ENCODE peak calls at places on chromosome 6, in six cellular contexts. M is NCI-H345, C is islet precursor cell, T is body of pancreas, S is AG10803, E is GM23248. A is an unnamed sample.

GRCh38 chr6:26199773-26200728 is 112.8 kb downstream of the HFE start:
- DNase-seq in S (no peak), M (no peak), C (no peak), T (no peak), E (peak; percentile 39), A (peak; percentile 67)

GRCh38 chr6:109204511-109204910 is 109.2 kb downstream of the CEP57L1 start:
- DNase-seq in C (no peak), E (no peak), M (no peak), S (no peak), T (no peak), A (no peak)

GRCh38 chr6:87257565-87257964 is 64.8 kb upstream of the SMIM8 start:
- DNase-seq in M (no peak), T (no peak), E (no peak), S (no peak), C (no peak), A (peak; percentile 61)

GRCh38 chr6:129135421-129135820 is 252.5 kb downstream of the LAMA2 start:
- DNase-seq in C (no peak), T (no peak), E (peak; percentile 53), M (no peak), S (no peak), A (no peak)

GRCh38 chr6:45387236-45387635 is 9.5 kb upstream of the SUPT3H start:
- DNase-seq in E (peak; percentile 86), T (no peak), C (peak; percentile 64), M (no peak), S (peak; percentile 65), A (no peak)

GRCh38 chr6:1619106-1619665 is 9.5 kb downstream of the FOXC1 start:
- DNase-seq in T (no peak), E (no peak), C (no peak), M (no peak), S (no peak), A (no peak)

GRCh38 chr6:116847234-116847633 is 18.4 kb upstream of the GPRC6A start:
- DNase-seq in M (peak; percentile 11), E (peak; percentile 64), C (no peak), S (peak; percentile 33), T (no peak), A (no peak)

GRCh38 chr6:63527658-63528514 is 44.4 kb upstream of the LOC128125822 start:
- DNase-seq in T (peak; percentile 66), C (peak; percentile 88), E (peak; percentile 96), S (peak; percentile 92), M (no peak), A (no peak)

GRCh38 chr6:27825025-27825823 is 87.0 kb downstream of the OR2B2 start:
- DNase-seq in M (no peak), T (no peak), C (no peak), S (no peak), E (no peak), A (no peak)

GRCh38 chr6:157060440-157060949 is 262.8 kb downstream of the TMEM242 start:
- DNase-seq in M (no peak), E (peak; percentile 20), C (no peak), S (peak; percentile 47), T (no peak), A (no peak)

GRCh38 chr6:63269470-63269869 is 50.3 kb downstream of the LGSN start:
- DNase-seq in C (no peak), T (no peak), S (no peak), E (no peak), M (no peak), A (no peak)

GRCh38 chr6:73985891-73986290 is 289.9 kb downstream of the CD109 start:
- DNase-seq in E (peak; percentile 84), M (no peak), C (no peak), T (no peak), S (peak; percentile 100), A (no peak)

GRCh38 chr6:27593200-27593818 is 120.4 kb upstream of the ZNF184 start:
- DNase-seq in E (no peak), T (no peak), M (no peak), S (no peak), C (peak; percentile 61), A (no peak)

GRCh38 chr6:100466410-100467143 is 1.9 kb upstream of the SIM1 start:
- DNase-seq in C (peak; percentile 53), E (no peak), M (no peak), T (no peak), S (no peak), A (no peak)

GRCh38 chr6:168330403-168330802 is 10.8 kb upstream of the DACT2 start:
- DNase-seq in M (no peak), S (no peak), T (no peak), E (no peak), C (no peak), A (no peak)

A was measured in COR-L47.